ENCODE peak calls at places on chromosomes 3 and 15, in five cellular contexts. L is A549, F is K562, Q is IMR-90, S is HepG2. Y is an unnamed sample.

GRCh38 chr3:54861248-54862067 is 66.4 kb downstream of the LRTM1 start:
- DNase-seq in S (no peak), L (no peak), Q (peak; percentile 26), F (no peak), Y (no peak)

GRCh38 chr3:165185707-165186327 is 10.4 kb downstream of the SLITRK3 start:
- DNase-seq in F (peak; percentile 48), Q (peak; percentile 52), S (peak; percentile 55), L (peak; percentile 67), Y (no peak)

GRCh38 chr3:75001330-75001729 is 386.9 kb upstream of the CNTN3 start:
- DNase-seq in F (no peak), L (peak; percentile 9), S (peak; percentile 1), Q (peak; percentile 4), Y (no peak)

GRCh38 chr3:42118762-42119361 is 27.7 kb downstream of the TRAK1 start:
- DNase-seq in Q (peak; percentile 49), L (peak; percentile 63), F (peak; percentile 49), S (peak; percentile 74), Y (peak; percentile 19)

GRCh38 chr3:42731476-42732195 is 29.0 kb upstream of the HHATL start:
- DNase-seq in L (no peak), Q (no peak), S (no peak), F (no peak), Y (no peak)

GRCh38 chr3:112561085-112561692 is 573 bp downstream of the ATG3 start:
- DNase-seq in Q (peak; percentile 87), L (peak; percentile 84), F (peak; percentile 8), S (peak; percentile 66), Y (no peak)

GRCh38 chr3:50248387-50248786 is 12.4 kb downstream of the GNAI2 start:
- DNase-seq in L (no peak), Q (no peak), S (no peak), F (no peak), Y (no peak)

GRCh38 chr15:81751321-81751720 is 294.5 kb downstream of the MEX3B start:
- DNase-seq in Q (no peak), F (no peak), S (no peak), L (no peak), Y (no peak)

GRCh38 chr15:101803676-101804075 is 367 bp downstream of the OR4F6 start:
- DNase-seq in F (no peak), Q (peak; percentile 34), S (no peak), L (no peak), Y (no peak)

GRCh38 chr3:135739755-135740154 is 225.8 kb upstream of the PPP2R3A start:
- DNase-seq in F (no peak), Q (no peak), S (no peak), L (no peak), Y (no peak)

GRCh38 chr3:76656531-76657070 is 383.3 kb upstream of the ROBO2 start:
- DNase-seq in L (no peak), S (no peak), F (no peak), Q (no peak), Y (no peak)

GRCh38 chr3:76652524-76652923 is 387.4 kb upstream of the ROBO2 start:
- DNase-seq in F (no peak), L (no peak), Q (no peak), S (no peak), Y (no peak)

GRCh38 chr3:76646921-76647562 is 392.9 kb upstream of the ROBO2 start:
- DNase-seq in Q (no peak), S (peak; percentile 14), L (peak; percentile 3), F (no peak), Y (peak; percentile 84)

DNA sequence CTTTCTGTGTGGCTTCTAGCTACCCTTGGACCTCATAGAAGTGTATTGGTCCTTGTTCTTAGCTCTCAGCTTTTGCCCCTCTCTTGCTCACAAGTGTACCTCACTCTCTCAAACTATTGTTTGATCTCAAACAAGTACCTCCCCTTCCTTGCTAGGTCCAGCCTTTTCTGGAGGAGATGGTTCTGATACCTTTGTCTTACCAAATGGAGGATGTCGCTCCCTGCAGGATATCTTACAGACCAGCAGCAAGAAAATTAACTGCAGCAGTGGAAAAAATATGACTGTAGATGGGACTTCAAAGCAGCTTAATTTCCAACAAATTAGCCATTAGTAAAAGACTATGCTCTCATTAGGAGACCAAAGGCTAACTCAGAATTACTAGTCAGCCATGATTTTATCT is 388.1 kb upstream of the ROBO2 start:
- DNase-seq in Q (peak; percentile 6), S (no peak), F (no peak), L (no peak), Y (no peak)
- TF ChIP-seq MAFK in Q (no peak), S (no peak), F (no peak), L (no peak), Y (no peak)

GRCh38 chr3:11379824-11380281 is 107.7 kb downstream of the ATG7 start:
- DNase-seq in Q (no peak), L (no peak), S (no peak), F (no peak), Y (no peak)
- TF ChIP-seq MAFK in Q (no peak), L (no peak), S (no peak), F (no peak), Y (no peak)

DNA sequence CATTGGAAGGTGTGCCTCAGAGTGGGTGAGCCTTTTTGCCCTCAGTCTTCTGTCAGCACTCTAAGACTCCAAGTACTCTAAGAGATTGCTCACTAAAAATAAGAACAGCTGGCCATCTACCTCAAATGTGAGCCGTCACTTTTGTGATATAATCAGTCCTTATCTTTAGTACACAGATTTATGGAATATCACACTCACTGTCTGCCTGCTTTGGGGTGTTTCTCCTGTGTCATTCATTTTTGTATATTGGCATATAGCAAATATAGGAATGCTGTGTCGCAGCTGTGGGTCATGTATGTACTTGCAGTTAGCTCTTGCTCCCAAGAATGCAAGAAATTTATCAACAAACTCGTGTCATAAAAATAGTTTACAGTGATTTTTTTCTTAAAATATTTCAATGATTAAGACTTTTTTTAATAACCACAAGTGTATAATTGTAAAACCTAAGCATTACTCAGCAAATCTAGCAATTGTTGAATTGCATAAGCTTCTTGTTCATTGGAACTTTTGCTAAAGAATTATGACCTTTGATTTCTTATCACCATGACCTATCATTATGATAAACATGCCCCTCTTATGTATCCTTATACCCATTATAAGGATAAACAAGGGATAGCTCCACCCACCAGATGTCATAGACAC is 18.8 kb downstream of the SETD5 start:
- DNase-seq in Q (peak; percentile 43), S (no peak), F (no peak), L (peak; percentile 28), Y (no peak)
- TF ChIP-seq MAFK in Q (peak; percentile 54), S (no peak), F (no peak), L (peak; percentile 82), Y (no peak)

DNA sequence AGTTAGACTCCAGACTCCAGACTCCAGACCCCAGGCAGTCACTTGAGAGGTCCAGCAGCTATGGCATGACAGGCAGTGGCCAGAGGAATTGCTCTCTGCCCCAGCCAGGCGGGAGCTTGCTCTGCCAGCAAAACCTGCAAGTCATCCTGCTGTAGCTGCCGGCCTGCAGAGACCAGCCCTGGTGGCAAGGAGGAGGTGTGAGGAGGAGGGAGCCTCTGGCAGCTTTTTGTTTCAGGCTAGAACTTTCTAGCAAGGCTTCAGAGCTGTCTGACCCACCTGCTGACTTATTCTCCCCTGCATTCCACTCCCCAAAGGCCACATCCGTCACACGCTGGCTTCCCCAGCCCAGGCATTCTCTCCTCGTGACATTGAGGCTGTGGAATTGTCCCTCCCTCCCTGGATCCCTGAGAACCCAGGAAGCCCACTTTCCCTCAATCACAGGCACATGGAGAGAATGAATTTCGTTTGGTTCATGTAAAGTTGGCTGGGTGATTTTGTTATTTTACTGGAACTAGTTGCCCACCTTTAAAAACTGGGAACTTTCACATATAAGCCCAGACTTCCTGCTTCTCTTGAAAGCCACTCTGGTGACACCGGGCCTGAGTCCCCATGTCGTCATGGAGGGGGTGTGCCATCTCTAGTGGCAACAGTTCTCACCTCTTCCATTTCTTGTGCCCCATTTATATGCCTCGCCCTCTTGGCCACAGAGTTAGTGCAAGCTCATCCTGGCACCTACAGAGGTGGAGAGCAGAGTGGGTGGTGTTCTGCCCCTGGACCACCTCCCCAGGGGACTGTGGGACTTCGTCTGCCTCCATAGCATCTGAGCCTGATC is 82.8 kb downstream of the ABHD5 start:
- DNase-seq in Q (peak; percentile 16), F (peak; percentile 50), L (peak; percentile 72), S (peak; percentile 18), Y (no peak)
- TF ChIP-seq MAFK in Q (no peak), F (peak; percentile 84), L (peak; percentile 79), S (no peak), Y (peak; percentile 46)

Y was measured in H1.